ENCODE peak calls at places on chromosome 13, in nine cellular contexts. One of them, this sample, is unnamed.

GRCh38 chr13:48001127-48001881 is at the start of gene SUCLA2:
- DNase-seq in fibroblast of lung: peak; percentile 79
- DNase-seq in GM12865: peak; percentile 95
- DNase-seq in A549: peak; percentile 82
- DNase-seq in CD8-positive, alpha-beta T cell: peak; percentile 91
- DNase-seq in GM13976: peak; percentile 99
- DNase-seq in Calu3: peak; percentile 92
- DNase-seq in tibial nerve: peak; percentile 68
- DNase-seq in left ventricle myocardium inferior: peak; percentile 91
- DNase-seq in this sample: peak; percentile 96

GRCh38 chr13:43057653-43058317 is 34.4 kb downstream of the DNAJC15 start:
- DNase-seq in fibroblast of lung: peak; percentile 58
- DNase-seq in GM12865: peak; percentile 49
- DNase-seq in A549: no peak
- DNase-seq in CD8-positive, alpha-beta T cell: peak; percentile 55
- DNase-seq in GM13976: no peak
- DNase-seq in Calu3: peak; percentile 43
- DNase-seq in tibial nerve: no peak
- DNase-seq in left ventricle myocardium inferior: no peak
- DNase-seq in this sample: no peak

GRCh38 chr13:36807616-36808015 is 11.4 kb upstream of the RFXAP start:
- DNase-seq in fibroblast of lung: no peak
- DNase-seq in GM12865: no peak
- DNase-seq in A549: no peak
- DNase-seq in CD8-positive, alpha-beta T cell: no peak
- DNase-seq in GM13976: no peak
- DNase-seq in Calu3: no peak
- DNase-seq in tibial nerve: no peak
- DNase-seq in left ventricle myocardium inferior: no peak
- DNase-seq in this sample: no peak

GRCh38 chr13:21668665-21669599 is 1.9 kb upstream of the FGF9 start:
- DNase-seq in fibroblast of lung: peak; percentile 47
- DNase-seq in GM12865: peak; percentile 67
- DNase-seq in A549: no peak
- DNase-seq in CD8-positive, alpha-beta T cell: peak; percentile 57
- DNase-seq in GM13976: peak; percentile 34
- DNase-seq in Calu3: no peak
- DNase-seq in tibial nerve: no peak
- DNase-seq in left ventricle myocardium inferior: no peak
- DNase-seq in this sample: no peak

GRCh38 chr13:40181203-40181845 is 485.1 kb downstream of the FOXO1 start:
- DNase-seq in fibroblast of lung: peak; percentile 85
- DNase-seq in GM12865: no peak
- DNase-seq in A549: no peak
- DNase-seq in CD8-positive, alpha-beta T cell: no peak
- DNase-seq in GM13976: no peak
- DNase-seq in Calu3: no peak
- DNase-seq in tibial nerve: no peak
- DNase-seq in left ventricle myocardium inferior: no peak
- DNase-seq in this sample: no peak

GRCh38 chr13:30997697-30998547 is 65.5 kb downstream of the TEX26 start:
- DNase-seq in fibroblast of lung: no peak
- DNase-seq in GM12865: no peak
- DNase-seq in A549: no peak
- DNase-seq in CD8-positive, alpha-beta T cell: no peak
- DNase-seq in GM13976: no peak
- DNase-seq in Calu3: no peak
- DNase-seq in tibial nerve: no peak
- DNase-seq in left ventricle myocardium inferior: peak; percentile 47
- DNase-seq in this sample: no peak

GRCh38 chr13:33279898-33280549 is 5.5 kb downstream of the STARD13 start:
- DNase-seq in fibroblast of lung: peak; percentile 86
- DNase-seq in GM12865: no peak
- DNase-seq in A549: peak; percentile 23
- DNase-seq in CD8-positive, alpha-beta T cell: no peak
- DNase-seq in GM13976: no peak
- DNase-seq in Calu3: peak; percentile 29
- DNase-seq in tibial nerve: no peak
- DNase-seq in left ventricle myocardium inferior: no peak
- DNase-seq in this sample: no peak

GRCh38 chr13:105721056-105721455 is 814.4 kb downstream of the EFNB2 start:
- DNase-seq in fibroblast of lung: peak; percentile 32
- DNase-seq in GM12865: no peak
- DNase-seq in A549: no peak
- DNase-seq in CD8-positive, alpha-beta T cell: no peak
- DNase-seq in GM13976: no peak
- DNase-seq in Calu3: no peak
- DNase-seq in tibial nerve: no peak
- DNase-seq in left ventricle myocardium inferior: no peak
- DNase-seq in this sample: no peak

GRCh38 chr13:38564751-38565150 is 122.1 kb upstream of the FREM2 start:
- DNase-seq in fibroblast of lung: peak; percentile 1
- DNase-seq in GM12865: no peak
- DNase-seq in A549: no peak
- DNase-seq in CD8-positive, alpha-beta T cell: no peak
- DNase-seq in GM13976: no peak
- DNase-seq in Calu3: no peak
- DNase-seq in tibial nerve: no peak
- DNase-seq in left ventricle myocardium inferior: no peak
- DNase-seq in this sample: no peak

GRCh38 chr13:49218493-49219051 is 1.6 kb upstream of the MLNR start:
- DNase-seq in fibroblast of lung: peak; percentile 27
- DNase-seq in GM12865: no peak
- DNase-seq in A549: no peak
- DNase-seq in CD8-positive, alpha-beta T cell: no peak
- DNase-seq in GM13976: no peak
- DNase-seq in Calu3: no peak
- DNase-seq in tibial nerve: no peak
- DNase-seq in left ventricle myocardium inferior: no peak
- DNase-seq in this sample: no peak

GRCh38 chr13:111874981-111875380 is 192.0 kb upstream of the SOX1 start:
- DNase-seq in fibroblast of lung: no peak
- DNase-seq in GM12865: no peak
- DNase-seq in A549: no peak
- DNase-seq in CD8-positive, alpha-beta T cell: no peak
- DNase-seq in GM13976: no peak
- DNase-seq in Calu3: no peak
- DNase-seq in tibial nerve: no peak
- DNase-seq in left ventricle myocardium inferior: no peak
- DNase-seq in this sample: peak; percentile 67

GRCh38 chr13:100240109-100240779 is 151.4 kb downstream of the PCCA start:
- DNase-seq in fibroblast of lung: no peak
- DNase-seq in GM12865: no peak
- DNase-seq in A549: no peak
- DNase-seq in CD8-positive, alpha-beta T cell: no peak
- DNase-seq in GM13976: no peak
- DNase-seq in Calu3: no peak
- DNase-seq in tibial nerve: no peak
- DNase-seq in left ventricle myocardium inferior: no peak
- DNase-seq in this sample: no peak

GRCh38 chr13:105971720-105972119 is 563.7 kb downstream of the EFNB2 start:
- DNase-seq in fibroblast of lung: no peak
- DNase-seq in GM12865: no peak
- DNase-seq in A549: no peak
- DNase-seq in CD8-positive, alpha-beta T cell: no peak
- DNase-seq in GM13976: no peak
- DNase-seq in Calu3: no peak
- DNase-seq in tibial nerve: no peak
- DNase-seq in left ventricle myocardium inferior: no peak
- DNase-seq in this sample: no peak

GRCh38 chr13:84137292-84137691 is 255.0 kb upstream of the SLITRK1 start:
- DNase-seq in fibroblast of lung: peak; percentile 48
- DNase-seq in GM12865: peak; percentile 55
- DNase-seq in A549: no peak
- DNase-seq in CD8-positive, alpha-beta T cell: peak; percentile 41
- DNase-seq in GM13976: no peak
- DNase-seq in Calu3: no peak
- DNase-seq in tibial nerve: no peak
- DNase-seq in left ventricle myocardium inferior: no peak
- DNase-seq in this sample: no peak

GRCh38 chr13:74866151-74866550 is 615.8 kb downstream of the TBC1D4 start:
- DNase-seq in fibroblast of lung: no peak
- DNase-seq in GM12865: no peak
- DNase-seq in A549: no peak
- DNase-seq in CD8-positive, alpha-beta T cell: no peak
- DNase-seq in GM13976: no peak
- DNase-seq in Calu3: no peak
- DNase-seq in tibial nerve: no peak
- DNase-seq in left ventricle myocardium inferior: no peak
- DNase-seq in this sample: no peak

GRCh38 chr13:99626461-99627082 is 125.3 kb downstream of the TM9SF2 start:
- DNase-seq in fibroblast of lung: peak; percentile 64
- DNase-seq in GM12865: no peak
- DNase-seq in A549: no peak
- DNase-seq in CD8-positive, alpha-beta T cell: no peak
- DNase-seq in GM13976: no peak
- DNase-seq in Calu3: no peak
- DNase-seq in tibial nerve: no peak
- DNase-seq in left ventricle myocardium inferior: no peak
- DNase-seq in this sample: no peak

GRCh38 chr13:109468123-109468522 is 318.3 kb downstream of the IRS2 start:
- DNase-seq in fibroblast of lung: no peak
- DNase-seq in GM12865: no peak
- DNase-seq in A549: no peak
- DNase-seq in CD8-positive, alpha-beta T cell: no peak
- DNase-seq in GM13976: no peak
- DNase-seq in Calu3: no peak
- DNase-seq in tibial nerve: no peak
- DNase-seq in left ventricle myocardium inferior: no peak
- DNase-seq in this sample: no peak

DNA sequence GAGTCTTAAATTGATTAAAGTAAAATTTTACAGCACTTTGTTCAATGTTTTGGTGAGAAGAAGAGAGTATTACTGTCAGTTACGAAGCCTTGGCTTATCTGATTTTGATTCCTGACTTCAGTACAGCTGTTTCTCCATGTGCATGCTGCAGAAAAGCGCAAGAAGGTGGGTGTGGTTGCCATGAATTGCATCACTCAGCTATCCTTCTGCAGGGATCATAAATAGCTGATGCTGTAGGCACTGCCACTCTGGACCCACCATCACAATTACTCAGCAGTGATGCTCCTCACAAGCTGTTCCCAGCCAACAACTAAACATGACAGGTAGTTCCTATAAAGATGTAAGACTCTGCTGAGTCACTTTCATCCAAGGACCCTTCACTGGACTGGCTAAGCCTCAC is 321.2 kb downstream of the IRS2 start:
- DNase-seq in fibroblast of lung: no peak
- DNase-seq in GM12865: no peak
- DNase-seq in A549: no peak
- DNase-seq in CD8-positive, alpha-beta T cell: no peak
- DNase-seq in GM13976: no peak
- DNase-seq in Calu3: no peak
- DNase-seq in tibial nerve: no peak
- DNase-seq in left ventricle myocardium inferior: no peak
- DNase-seq in this sample: no peak
- TF ChIP-seq CTCF in fibroblast of lung: no peak
- TF ChIP-seq CTCF in GM12865: no peak
- TF ChIP-seq CTCF in A549: no peak
- TF ChIP-seq CTCF in CD8-positive, alpha-beta T cell: no peak
- TF ChIP-seq CTCF in GM13976: no peak
- TF ChIP-seq CTCF in Calu3: no peak
- TF ChIP-seq CTCF in tibial nerve: no peak
- TF ChIP-seq CTCF in left ventricle myocardium inferior: no peak
- TF ChIP-seq CTCF in this sample: no peak

DNA sequence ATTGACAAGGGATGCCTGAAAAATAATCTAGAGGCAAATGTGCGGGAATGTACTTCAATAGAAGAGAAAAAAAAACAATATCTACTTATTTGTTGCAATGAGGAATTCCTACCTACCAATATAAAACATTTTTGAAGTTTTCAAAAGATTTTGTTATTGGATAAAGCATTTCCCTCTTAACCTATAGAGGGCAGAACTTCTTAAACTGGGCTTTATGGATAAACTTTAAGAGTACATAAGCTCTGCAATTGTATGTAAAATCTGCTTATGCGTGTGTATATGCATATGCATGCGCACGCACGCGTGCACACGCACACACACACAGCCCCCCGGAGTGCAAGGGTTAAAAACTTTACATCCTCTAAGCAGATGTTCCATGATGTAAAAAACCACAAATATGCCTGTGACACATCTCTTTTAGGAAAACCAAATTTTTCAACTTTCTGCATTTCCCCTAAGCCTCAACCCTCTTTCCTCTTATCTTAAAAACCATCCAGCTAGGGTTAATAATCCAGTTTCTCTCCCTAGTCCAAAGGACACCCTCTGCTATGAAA is 73.1 kb upstream of the OXGR1 start:
- DNase-seq in fibroblast of lung: peak; percentile 48
- DNase-seq in GM12865: no peak
- DNase-seq in A549: no peak
- DNase-seq in CD8-positive, alpha-beta T cell: no peak
- DNase-seq in GM13976: no peak
- DNase-seq in Calu3: no peak
- DNase-seq in tibial nerve: no peak
- DNase-seq in left ventricle myocardium inferior: no peak
- DNase-seq in this sample: no peak
- TF ChIP-seq CTCF in fibroblast of lung: peak; percentile 33
- TF ChIP-seq CTCF in GM12865: no peak
- TF ChIP-seq CTCF in A549: no peak
- TF ChIP-seq CTCF in CD8-positive, alpha-beta T cell: no peak
- TF ChIP-seq CTCF in GM13976: no peak
- TF ChIP-seq CTCF in Calu3: no peak
- TF ChIP-seq CTCF in tibial nerve: no peak
- TF ChIP-seq CTCF in left ventricle myocardium inferior: no peak
- TF ChIP-seq CTCF in this sample: peak; percentile 63

GRCh38 chr13:77506874-77507273 is 28.6 kb upstream of the SCEL start:
- DNase-seq in fibroblast of lung: no peak
- DNase-seq in GM12865: no peak
- DNase-seq in A549: no peak
- DNase-seq in CD8-positive, alpha-beta T cell: no peak
- DNase-seq in GM13976: no peak
- DNase-seq in Calu3: no peak
- DNase-seq in tibial nerve: no peak
- DNase-seq in left ventricle myocardium inferior: no peak
- DNase-seq in this sample: no peak
- TF ChIP-seq CTCF in fibroblast of lung: peak; percentile 20
- TF ChIP-seq CTCF in GM12865: no peak
- TF ChIP-seq CTCF in A549: peak; percentile 32
- TF ChIP-seq CTCF in CD8-positive, alpha-beta T cell: no peak
- TF ChIP-seq CTCF in GM13976: no peak
- TF ChIP-seq CTCF in Calu3: no peak
- TF ChIP-seq CTCF in tibial nerve: no peak
- TF ChIP-seq CTCF in left ventricle myocardium inferior: peak; percentile 32
- TF ChIP-seq CTCF in this sample: peak; percentile 74

DNA sequence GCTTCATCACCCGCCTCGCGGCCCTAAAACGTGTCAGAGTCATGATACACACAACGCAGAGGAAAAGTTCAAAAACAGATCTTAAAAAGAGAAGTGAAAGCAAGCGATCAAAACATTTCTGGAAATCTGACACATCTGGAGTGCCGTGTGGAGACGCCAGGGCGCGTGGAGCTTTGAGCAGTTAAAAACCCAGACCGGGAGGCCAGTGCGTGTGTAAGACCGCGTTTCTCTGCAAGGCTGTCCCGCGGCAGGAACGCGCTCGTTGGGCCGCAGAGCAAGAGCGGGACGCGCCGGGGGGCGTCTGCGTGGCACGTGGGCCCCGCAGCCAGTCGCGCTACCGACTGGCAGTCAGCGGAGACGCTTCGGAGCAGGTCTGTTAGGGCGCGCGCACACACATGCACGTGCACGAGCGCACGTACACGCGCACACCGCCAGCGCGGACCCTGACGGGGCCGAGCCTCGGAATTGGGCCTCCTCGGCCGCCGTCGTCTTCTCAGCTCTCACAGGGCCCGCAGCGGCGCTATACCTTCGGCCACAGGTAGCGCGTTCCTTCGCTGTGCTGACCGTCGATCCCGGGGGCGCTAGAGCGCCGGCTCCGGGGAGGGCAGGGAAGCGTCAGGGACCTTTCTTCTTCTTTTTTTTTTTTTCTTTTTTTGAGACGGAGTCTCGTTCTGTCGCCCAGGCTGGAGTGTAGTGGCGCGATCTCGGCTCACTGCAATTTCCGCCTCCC is 35.8 kb downstream of the RNF6 start:
- DNase-seq in fibroblast of lung: peak; percentile 94
- DNase-seq in GM12865: peak; percentile 99
- DNase-seq in A549: peak; percentile 32
- DNase-seq in CD8-positive, alpha-beta T cell: peak; percentile 89
- DNase-seq in GM13976: peak; percentile 89
- DNase-seq in Calu3: peak; percentile 87
- DNase-seq in tibial nerve: peak; percentile 62
- DNase-seq in left ventricle myocardium inferior: peak; percentile 88
- DNase-seq in this sample: peak; percentile 96
- TF ChIP-seq CTCF in fibroblast of lung: peak; percentile 21
- TF ChIP-seq CTCF in GM12865: peak; percentile 69
- TF ChIP-seq CTCF in A549: peak; percentile 33
- TF ChIP-seq CTCF in CD8-positive, alpha-beta T cell: peak; percentile 50
- TF ChIP-seq CTCF in GM13976: peak; percentile 54
- TF ChIP-seq CTCF in Calu3: no peak
- TF ChIP-seq CTCF in tibial nerve: peak; percentile 57
- TF ChIP-seq CTCF in left ventricle myocardium inferior: peak; percentile 43
- TF ChIP-seq CTCF in this sample: peak; percentile 73

This sample was measured in chondrocyte.